ENCODE peak calls at places on chromosome 22, in ten cellular contexts. One of them, this sample, is unnamed.

GRCh38 chr22:36910461-36910860 is 3.0 kb upstream of the CSF2RB start:
- DNase-seq in colonic mucosa: no peak
- DNase-seq in Peyer's patch: no peak
- DNase-seq in ascending aorta: no peak
- DNase-seq in fibroblast of lung: peak; percentile 4
- DNase-seq in pancreas: no peak
- DNase-seq in left lung: no peak
- DNase-seq in IMR-90: no peak
- DNase-seq in heart left ventricle: no peak
- DNase-seq in PC-3: peak; percentile 57
- DNase-seq in this sample: no peak

GRCh38 chr22:32583921-32584335 is 109.3 kb downstream of the FBXO7 start:
- DNase-seq in colonic mucosa: no peak
- DNase-seq in Peyer's patch: peak; percentile 11
- DNase-seq in ascending aorta: no peak
- DNase-seq in fibroblast of lung: peak; percentile 29
- DNase-seq in pancreas: no peak
- DNase-seq in left lung: no peak
- DNase-seq in IMR-90: peak; percentile 40
- DNase-seq in heart left ventricle: no peak
- DNase-seq in PC-3: no peak
- DNase-seq in this sample: no peak

GRCh38 chr22:38754247-38755154 is 1.3 kb downstream of the SUN2 start:
- DNase-seq in colonic mucosa: peak; percentile 74
- DNase-seq in Peyer's patch: peak; percentile 81
- DNase-seq in ascending aorta: peak; percentile 95
- DNase-seq in fibroblast of lung: peak; percentile 73
- DNase-seq in pancreas: peak; percentile 89
- DNase-seq in left lung: peak; percentile 65
- DNase-seq in IMR-90: peak; percentile 43
- DNase-seq in heart left ventricle: peak; percentile 50
- DNase-seq in PC-3: peak; percentile 67
- DNase-seq in this sample: peak; percentile 76

GRCh38 chr22:37533995-37534394 is 14.8 kb upstream of the CARD10 start:
- DNase-seq in colonic mucosa: no peak
- DNase-seq in Peyer's patch: no peak
- DNase-seq in ascending aorta: no peak
- DNase-seq in fibroblast of lung: peak; percentile 88
- DNase-seq in pancreas: no peak
- DNase-seq in left lung: no peak
- DNase-seq in IMR-90: peak; percentile 88
- DNase-seq in heart left ventricle: no peak
- DNase-seq in PC-3: peak; percentile 74
- DNase-seq in this sample: no peak

GRCh38 chr22:42428760-42429159 is 3.4 kb downstream of the NFAM1 start:
- DNase-seq in colonic mucosa: no peak
- DNase-seq in Peyer's patch: no peak
- DNase-seq in ascending aorta: no peak
- DNase-seq in fibroblast of lung: no peak
- DNase-seq in pancreas: no peak
- DNase-seq in left lung: no peak
- DNase-seq in IMR-90: no peak
- DNase-seq in heart left ventricle: no peak
- DNase-seq in PC-3: no peak
- DNase-seq in this sample: no peak

GRCh38 chr22:47515384-47516125 is 753.1 kb downstream of the TBC1D22A start:
- DNase-seq in colonic mucosa: no peak
- DNase-seq in Peyer's patch: no peak
- DNase-seq in ascending aorta: no peak
- DNase-seq in fibroblast of lung: no peak
- DNase-seq in pancreas: no peak
- DNase-seq in left lung: no peak
- DNase-seq in IMR-90: no peak
- DNase-seq in heart left ventricle: no peak
- DNase-seq in PC-3: peak; percentile 4
- DNase-seq in this sample: no peak

GRCh38 chr22:50571264-50572175 is 6.7 kb downstream of the CPT1B start:
- DNase-seq in colonic mucosa: no peak
- DNase-seq in Peyer's patch: no peak
- DNase-seq in ascending aorta: no peak
- DNase-seq in fibroblast of lung: no peak
- DNase-seq in pancreas: no peak
- DNase-seq in left lung: no peak
- DNase-seq in IMR-90: no peak
- DNase-seq in heart left ventricle: no peak
- DNase-seq in PC-3: no peak
- DNase-seq in this sample: no peak

GRCh38 chr22:22591348-22592299 is 32.6 kb upstream of the PRAME start:
- DNase-seq in colonic mucosa: no peak
- DNase-seq in Peyer's patch: no peak
- DNase-seq in ascending aorta: no peak
- DNase-seq in fibroblast of lung: peak; percentile 2
- DNase-seq in pancreas: no peak
- DNase-seq in left lung: no peak
- DNase-seq in IMR-90: peak; percentile 13
- DNase-seq in heart left ventricle: no peak
- DNase-seq in PC-3: peak; percentile 8
- DNase-seq in this sample: no peak

DNA sequence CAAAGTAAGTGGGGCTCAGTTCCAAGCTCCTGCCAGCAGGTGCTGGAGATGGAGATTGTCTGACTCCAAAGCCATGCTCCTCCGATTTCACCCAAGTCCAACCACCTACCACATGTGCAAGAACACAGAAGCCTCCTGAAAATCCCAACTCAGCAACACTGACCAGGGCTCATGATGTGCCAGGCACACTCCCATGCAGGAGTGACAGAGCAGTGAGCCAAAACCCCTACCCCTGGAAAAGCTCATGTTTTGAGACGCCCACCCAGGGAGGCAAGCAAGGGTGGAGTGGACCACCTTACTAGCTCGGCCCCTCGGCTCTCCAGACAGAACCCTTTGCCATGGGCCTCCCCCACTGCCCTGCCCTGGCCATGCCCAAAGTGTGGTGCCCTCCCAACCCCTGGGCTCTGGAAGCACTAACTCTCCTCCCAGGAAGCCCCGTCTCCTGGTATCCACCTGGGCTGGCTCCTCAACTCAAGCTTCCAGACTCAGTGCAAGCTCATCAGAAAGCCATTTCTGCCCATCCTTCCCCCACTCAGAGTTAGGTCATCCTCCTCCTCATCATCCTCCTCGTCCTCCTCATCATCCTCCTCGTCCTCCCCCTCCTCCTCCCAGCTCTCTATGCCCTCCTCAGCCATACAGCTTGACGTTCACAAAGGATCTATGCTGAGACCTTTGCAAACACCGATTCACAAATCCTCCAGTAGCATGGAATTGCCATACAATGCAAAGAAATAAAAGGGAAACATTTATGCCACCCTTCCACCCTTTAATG is 154.9 kb downstream of the MPPED1 start:
- DNase-seq in colonic mucosa: no peak
- DNase-seq in Peyer's patch: no peak
- DNase-seq in ascending aorta: no peak
- DNase-seq in fibroblast of lung: no peak
- DNase-seq in pancreas: no peak
- DNase-seq in left lung: no peak
- DNase-seq in IMR-90: no peak
- DNase-seq in heart left ventricle: no peak
- DNase-seq in PC-3: no peak
- DNase-seq in this sample: no peak
- TF ChIP-seq CTCF in colonic mucosa: no peak
- TF ChIP-seq CTCF in Peyer's patch: no peak
- TF ChIP-seq CTCF in ascending aorta: no peak
- TF ChIP-seq CTCF in fibroblast of lung: no peak
- TF ChIP-seq CTCF in pancreas: no peak
- TF ChIP-seq CTCF in left lung: no peak
- TF ChIP-seq CTCF in IMR-90: no peak
- TF ChIP-seq CTCF in heart left ventricle: no peak
- TF ChIP-seq CTCF in PC-3: no peak
- TF ChIP-seq CTCF in this sample: no peak

GRCh38 chr22:48554893-48555552 is 1272.7 kb downstream of the BRD1 start:
- DNase-seq in colonic mucosa: no peak
- DNase-seq in Peyer's patch: no peak
- DNase-seq in ascending aorta: no peak
- DNase-seq in fibroblast of lung: peak; percentile 19
- DNase-seq in pancreas: no peak
- DNase-seq in left lung: no peak
- DNase-seq in IMR-90: no peak
- DNase-seq in heart left ventricle: no peak
- DNase-seq in PC-3: peak; percentile 1
- DNase-seq in this sample: no peak

GRCh38 chr22:48555606-48556005 is 1272.1 kb downstream of the BRD1 start:
- DNase-seq in colonic mucosa: no peak
- DNase-seq in Peyer's patch: no peak
- DNase-seq in ascending aorta: no peak
- DNase-seq in fibroblast of lung: no peak
- DNase-seq in pancreas: no peak
- DNase-seq in left lung: no peak
- DNase-seq in IMR-90: no peak
- DNase-seq in heart left ventricle: no peak
- DNase-seq in PC-3: no peak
- DNase-seq in this sample: no peak

GRCh38 chr22:48557473-48557872 is 1270.2 kb downstream of the BRD1 start:
- DNase-seq in colonic mucosa: no peak
- DNase-seq in Peyer's patch: no peak
- DNase-seq in ascending aorta: no peak
- DNase-seq in fibroblast of lung: no peak
- DNase-seq in pancreas: no peak
- DNase-seq in left lung: no peak
- DNase-seq in IMR-90: no peak
- DNase-seq in heart left ventricle: no peak
- DNase-seq in PC-3: no peak
- DNase-seq in this sample: no peak

GRCh38 chr22:48558606-48559402 is 1268.9 kb downstream of the BRD1 start:
- DNase-seq in colonic mucosa: no peak
- DNase-seq in Peyer's patch: no peak
- DNase-seq in ascending aorta: no peak
- DNase-seq in fibroblast of lung: no peak
- DNase-seq in pancreas: no peak
- DNase-seq in left lung: no peak
- DNase-seq in IMR-90: no peak
- DNase-seq in heart left ventricle: no peak
- DNase-seq in PC-3: no peak
- DNase-seq in this sample: no peak

DNA sequence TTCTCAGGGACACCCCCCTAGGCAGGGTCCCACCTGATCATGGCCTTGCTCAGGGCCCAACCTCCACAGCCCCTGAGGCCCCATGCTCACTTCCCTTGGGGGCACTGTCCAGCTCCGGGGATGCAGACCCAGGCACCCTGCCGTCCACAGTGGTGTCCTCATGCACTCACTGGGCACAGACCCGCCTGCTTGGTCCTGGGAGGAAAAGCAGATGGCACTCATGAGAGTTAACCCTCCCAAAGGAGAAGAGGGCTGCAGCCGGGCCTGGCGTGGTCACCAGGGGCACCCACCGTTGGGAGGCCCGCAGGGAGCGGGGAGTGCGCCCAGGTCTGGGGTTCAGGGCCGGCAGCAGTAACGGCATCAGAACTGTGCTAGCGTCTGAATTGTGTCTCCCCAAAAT is 1270.9 kb downstream of the BRD1 start:
- DNase-seq in colonic mucosa: no peak
- DNase-seq in Peyer's patch: no peak
- DNase-seq in ascending aorta: no peak
- DNase-seq in fibroblast of lung: no peak
- DNase-seq in pancreas: no peak
- DNase-seq in left lung: no peak
- DNase-seq in IMR-90: no peak
- DNase-seq in heart left ventricle: no peak
- DNase-seq in PC-3: no peak
- DNase-seq in this sample: no peak
- H3K4me1 ChIP-seq in colonic mucosa: no peaks in the 10 kb centered on the region
- H3K4me1 ChIP-seq in Peyer's patch: no peaks in the 10 kb centered on the region
- H3K4me1 ChIP-seq in ascending aorta: no peaks in the 10 kb centered on the region
- H3K4me1 ChIP-seq in fibroblast of lung: no peaks in the 10 kb centered on the region
- H3K4me1 ChIP-seq in pancreas: no peaks in the 10 kb centered on the region
- H3K4me1 ChIP-seq in left lung: no peaks in the 10 kb centered on the region
- H3K4me1 ChIP-seq in IMR-90: no peaks in the 10 kb centered on the region
- H3K4me1 ChIP-seq in heart left ventricle: no peaks in the 10 kb centered on the region
- H3K4me1 ChIP-seq in PC-3: no peaks in the 10 kb centered on the region
- H3K4me1 ChIP-seq in this sample: no peaks in the 10 kb centered on the region

GRCh38 chr22:21030621-21031544 is 1.5 kb downstream of the SLC7A4 start:
- DNase-seq in colonic mucosa: no peak
- DNase-seq in Peyer's patch: no peak
- DNase-seq in ascending aorta: no peak
- DNase-seq in fibroblast of lung: no peak
- DNase-seq in pancreas: no peak
- DNase-seq in left lung: no peak
- DNase-seq in IMR-90: no peak
- DNase-seq in heart left ventricle: no peak
- DNase-seq in PC-3: no peak
- DNase-seq in this sample: no peak

GRCh38 chr22:21030032-21030431 is 2.3 kb downstream of the SLC7A4 start:
- DNase-seq in colonic mucosa: no peak
- DNase-seq in Peyer's patch: no peak
- DNase-seq in ascending aorta: no peak
- DNase-seq in fibroblast of lung: no peak
- DNase-seq in pancreas: no peak
- DNase-seq in left lung: no peak
- DNase-seq in IMR-90: no peak
- DNase-seq in heart left ventricle: no peak
- DNase-seq in PC-3: no peak
- DNase-seq in this sample: no peak

GRCh38 chr22:21032037-21032842 is at the start of gene SLC7A4:
- DNase-seq in colonic mucosa: no peak
- DNase-seq in Peyer's patch: no peak
- DNase-seq in ascending aorta: no peak
- DNase-seq in fibroblast of lung: no peak
- DNase-seq in pancreas: no peak
- DNase-seq in left lung: no peak
- DNase-seq in IMR-90: no peak
- DNase-seq in heart left ventricle: no peak
- DNase-seq in PC-3: no peak
- DNase-seq in this sample: no peak

GRCh38 chr22:21032843-21033688 is 705 bp upstream of the SLC7A4 start:
- DNase-seq in colonic mucosa: no peak
- DNase-seq in Peyer's patch: no peak
- DNase-seq in ascending aorta: no peak
- DNase-seq in fibroblast of lung: no peak
- DNase-seq in pancreas: no peak
- DNase-seq in left lung: no peak
- DNase-seq in IMR-90: no peak
- DNase-seq in heart left ventricle: no peak
- DNase-seq in PC-3: no peak
- DNase-seq in this sample: no peak

GRCh38 chr22:21031545-21032036 is 770 bp downstream of the SLC7A4 start:
- DNase-seq in colonic mucosa: no peak
- DNase-seq in Peyer's patch: no peak
- DNase-seq in ascending aorta: no peak
- DNase-seq in fibroblast of lung: no peak
- DNase-seq in pancreas: no peak
- DNase-seq in left lung: no peak
- DNase-seq in IMR-90: no peak
- DNase-seq in heart left ventricle: no peak
- DNase-seq in PC-3: no peak
- DNase-seq in this sample: no peak
- H3K4me3 ChIP-seq in colonic mucosa: peak overlapping the region; percentile 29
- H3K4me3 ChIP-seq in Peyer's patch: peak overlapping the region; percentile 47
- H3K4me3 ChIP-seq in ascending aorta: no peak overlapping the region
- H3K4me3 ChIP-seq in fibroblast of lung: no peak overlapping the region
- H3K4me3 ChIP-seq in pancreas: no peak overlapping the region
- H3K4me3 ChIP-seq in left lung: no peak overlapping the region
- H3K4me3 ChIP-seq in IMR-90: no peak overlapping the region
- H3K4me3 ChIP-seq in heart left ventricle: no peak overlapping the region
- H3K4me3 ChIP-seq in PC-3: no peak overlapping the region
- H3K4me3 ChIP-seq in this sample: no peak overlapping the region

GRCh38 chr22:20016734-20017621 is at the start of gene ARVCF:
- DNase-seq in colonic mucosa: peak; percentile 94
- DNase-seq in Peyer's patch: peak; percentile 96
- DNase-seq in ascending aorta: peak; percentile 93
- DNase-seq in fibroblast of lung: peak; percentile 88
- DNase-seq in pancreas: peak; percentile 95
- DNase-seq in left lung: peak; percentile 90
- DNase-seq in IMR-90: peak; percentile 85
- DNase-seq in heart left ventricle: peak; percentile 95
- DNase-seq in PC-3: peak; percentile 86
- DNase-seq in this sample: peak; percentile 93
- TF ChIP-seq CTCF in colonic mucosa: no peak
- TF ChIP-seq CTCF in Peyer's patch: peak; percentile 41
- TF ChIP-seq CTCF in ascending aorta: no peak
- TF ChIP-seq CTCF in fibroblast of lung: no peak
- TF ChIP-seq CTCF in pancreas: peak; percentile 10
- TF ChIP-seq CTCF in left lung: no peak
- TF ChIP-seq CTCF in IMR-90: peak; percentile 4
- TF ChIP-seq CTCF in heart left ventricle: peak; percentile 41
- TF ChIP-seq CTCF in PC-3: no peak
- TF ChIP-seq CTCF in this sample: peak; percentile 44

This sample was measured in thyroid gland.